ENCODE peak calls at places on chromosomes 11 and 22, in seven cellular contexts. One of them, this sample, is unnamed.

GRCh38 chr22:27456696-27457503 is 344.7 kb downstream of the MN1 start:
- DNase-seq in CD4-positive, alpha-beta T cell: no peak
- DNase-seq in COR-L47: no peak
- DNase-seq in ELR: peak; percentile 98
- DNase-seq in BJ: peak; percentile 81
- DNase-seq in activated CD8-positive, alpha-beta T cell treated with anti-CD3 and anti-CD28 coated beads for 36 hours: no peak
- DNase-seq in posterior vena cava: no peak
- DNase-seq in this sample: peak; percentile 84

GRCh38 chr11:78212586-78213371 is 24.1 kb downstream of the USP35 start:
- DNase-seq in BJ: peak; percentile 11
- DNase-seq in posterior vena cava: no peak
- DNase-seq in ELR: no peak
- DNase-seq in activated CD8-positive, alpha-beta T cell treated with anti-CD3 and anti-CD28 coated beads for 36 hours: no peak
- DNase-seq in COR-L47: no peak
- DNase-seq in CD4-positive, alpha-beta T cell: no peak
- DNase-seq in this sample: no peak

GRCh38 chr11:68169442-68169841 is 43.7 kb downstream of the KMT5B start:
- DNase-seq in posterior vena cava: no peak
- DNase-seq in BJ: no peak
- DNase-seq in COR-L47: no peak
- DNase-seq in activated CD8-positive, alpha-beta T cell treated with anti-CD3 and anti-CD28 coated beads for 36 hours: no peak
- DNase-seq in ELR: no peak
- DNase-seq in CD4-positive, alpha-beta T cell: no peak
- DNase-seq in this sample: no peak

GRCh38 chr11:66956689-66957290 is 1.4 kb downstream of the PC start:
- DNase-seq in ELR: peak; percentile 61
- DNase-seq in BJ: no peak
- DNase-seq in posterior vena cava: peak; percentile 75
- DNase-seq in CD4-positive, alpha-beta T cell: no peak
- DNase-seq in activated CD8-positive, alpha-beta T cell treated with anti-CD3 and anti-CD28 coated beads for 36 hours: peak; percentile 19
- DNase-seq in COR-L47: no peak
- DNase-seq in this sample: no peak

GRCh38 chr11:117842131-117842941 is 17.8 kb upstream of the FXYD2 start:
- DNase-seq in posterior vena cava: peak; percentile 74
- DNase-seq in COR-L47: no peak
- DNase-seq in activated CD8-positive, alpha-beta T cell treated with anti-CD3 and anti-CD28 coated beads for 36 hours: no peak
- DNase-seq in BJ: no peak
- DNase-seq in CD4-positive, alpha-beta T cell: no peak
- DNase-seq in ELR: no peak
- DNase-seq in this sample: no peak

GRCh38 chr22:20384865-20385264 is 9.1 kb upstream of the ZNF74 start:
- DNase-seq in COR-L47: no peak
- DNase-seq in ELR: no peak
- DNase-seq in CD4-positive, alpha-beta T cell: no peak
- DNase-seq in posterior vena cava: no peak
- DNase-seq in BJ: no peak
- DNase-seq in activated CD8-positive, alpha-beta T cell treated with anti-CD3 and anti-CD28 coated beads for 36 hours: no peak
- DNase-seq in this sample: no peak

GRCh38 chr22:47534150-47535133 is 772.0 kb downstream of the TBC1D22A start:
- DNase-seq in activated CD8-positive, alpha-beta T cell treated with anti-CD3 and anti-CD28 coated beads for 36 hours: no peak
- DNase-seq in posterior vena cava: peak; percentile 56
- DNase-seq in COR-L47: no peak
- DNase-seq in CD4-positive, alpha-beta T cell: no peak
- DNase-seq in BJ: no peak
- DNase-seq in ELR: no peak
- DNase-seq in this sample: no peak

GRCh38 chr11:35211952-35212351 is 73.0 kb downstream of the CD44 start:
- DNase-seq in CD4-positive, alpha-beta T cell: no peak
- DNase-seq in BJ: no peak
- DNase-seq in posterior vena cava: no peak
- DNase-seq in activated CD8-positive, alpha-beta T cell treated with anti-CD3 and anti-CD28 coated beads for 36 hours: no peak
- DNase-seq in COR-L47: no peak
- DNase-seq in ELR: no peak
- DNase-seq in this sample: no peak

GRCh38 chr11:87125257-87125656 is 87.5 kb downstream of the TMEM135 start:
- DNase-seq in activated CD8-positive, alpha-beta T cell treated with anti-CD3 and anti-CD28 coated beads for 36 hours: no peak
- DNase-seq in COR-L47: no peak
- DNase-seq in CD4-positive, alpha-beta T cell: no peak
- DNase-seq in posterior vena cava: no peak
- DNase-seq in BJ: no peak
- DNase-seq in ELR: no peak
- DNase-seq in this sample: no peak

GRCh38 chr11:272195-272930 is 5.8 kb upstream of the NLRP6 start:
- DNase-seq in COR-L47: no peak
- DNase-seq in BJ: no peak
- DNase-seq in posterior vena cava: no peak
- DNase-seq in CD4-positive, alpha-beta T cell: no peak
- DNase-seq in ELR: no peak
- DNase-seq in activated CD8-positive, alpha-beta T cell treated with anti-CD3 and anti-CD28 coated beads for 36 hours: no peak
- DNase-seq in this sample: no peak

GRCh38 chr22:38163844-38164577 is 17.6 kb downstream of the PLA2G6 start:
- DNase-seq in COR-L47: no peak
- DNase-seq in ELR: no peak
- DNase-seq in CD4-positive, alpha-beta T cell: no peak
- DNase-seq in BJ: no peak
- DNase-seq in posterior vena cava: no peak
- DNase-seq in activated CD8-positive, alpha-beta T cell treated with anti-CD3 and anti-CD28 coated beads for 36 hours: no peak
- DNase-seq in this sample: no peak

GRCh38 chr22:40476341-40476740 is 105.9 kb downstream of the SGSM3 start:
- DNase-seq in posterior vena cava: no peak
- DNase-seq in activated CD8-positive, alpha-beta T cell treated with anti-CD3 and anti-CD28 coated beads for 36 hours: no peak
- DNase-seq in CD4-positive, alpha-beta T cell: no peak
- DNase-seq in COR-L47: no peak
- DNase-seq in BJ: no peak
- DNase-seq in ELR: no peak
- DNase-seq in this sample: no peak

GRCh38 chr11:132054822-132055221 is 684.4 kb downstream of the NTM start:
- DNase-seq in BJ: peak; percentile 49
- DNase-seq in posterior vena cava: no peak
- DNase-seq in CD4-positive, alpha-beta T cell: no peak
- DNase-seq in COR-L47: no peak
- DNase-seq in activated CD8-positive, alpha-beta T cell treated with anti-CD3 and anti-CD28 coated beads for 36 hours: no peak
- DNase-seq in ELR: peak; percentile 93
- DNase-seq in this sample: peak; percentile 97

GRCh38 chr22:47163481-47163875 is 401.0 kb downstream of the TBC1D22A start:
- DNase-seq in ELR: no peak
- DNase-seq in posterior vena cava: peak; percentile 74
- DNase-seq in activated CD8-positive, alpha-beta T cell treated with anti-CD3 and anti-CD28 coated beads for 36 hours: no peak
- DNase-seq in BJ: no peak
- DNase-seq in COR-L47: no peak
- DNase-seq in CD4-positive, alpha-beta T cell: no peak
- DNase-seq in this sample: no peak

GRCh38 chr11:18650859-18651557 is 16.9 kb upstream of the SPTY2D1 start:
- DNase-seq in COR-L47: peak; percentile 20
- DNase-seq in CD4-positive, alpha-beta T cell: no peak
- DNase-seq in posterior vena cava: no peak
- DNase-seq in BJ: no peak
- DNase-seq in activated CD8-positive, alpha-beta T cell treated with anti-CD3 and anti-CD28 coated beads for 36 hours: peak; percentile 65
- DNase-seq in ELR: peak; percentile 83
- DNase-seq in this sample: peak; percentile 76

GRCh38 chr22:44515779-44516178 is 17.7 kb upstream of the RTL6 start:
- DNase-seq in CD4-positive, alpha-beta T cell: no peak
- DNase-seq in posterior vena cava: no peak
- DNase-seq in activated CD8-positive, alpha-beta T cell treated with anti-CD3 and anti-CD28 coated beads for 36 hours: no peak
- DNase-seq in COR-L47: no peak
- DNase-seq in BJ: no peak
- DNase-seq in ELR: no peak
- DNase-seq in this sample: no peak

GRCh38 chr11:25048632-25049031 is 551.8 kb downstream of the LUZP2 start:
- DNase-seq in activated CD8-positive, alpha-beta T cell treated with anti-CD3 and anti-CD28 coated beads for 36 hours: no peak
- DNase-seq in COR-L47: no peak
- DNase-seq in CD4-positive, alpha-beta T cell: no peak
- DNase-seq in BJ: no peak
- DNase-seq in ELR: no peak
- DNase-seq in posterior vena cava: no peak
- DNase-seq in this sample: no peak

GRCh38 chr11:34583818-34584217 is 37.1 kb upstream of the EHF start:
- DNase-seq in CD4-positive, alpha-beta T cell: no peak
- DNase-seq in ELR: no peak
- DNase-seq in COR-L47: no peak
- DNase-seq in posterior vena cava: no peak
- DNase-seq in BJ: no peak
- DNase-seq in activated CD8-positive, alpha-beta T cell treated with anti-CD3 and anti-CD28 coated beads for 36 hours: no peak
- DNase-seq in this sample: no peak

This sample was measured in RPMI7951.